ENCODE peak calls at places on chromosomes 11 and 22, in five cellular contexts. C is H1, F is HepG2, U is NT2/D1, P is GM12878. E is an unnamed sample.

GRCh38 chr11:64235427-64236161 is 1.2 kb downstream of the VEGFB start:
- DNase-seq in C (no peak), P (no peak), U (no peak), F (no peak), E (no peak)

GRCh38 chr11:47177229-47177845 is 658 bp upstream of the ARFGAP2 start:
- DNase-seq in F (peak; percentile 79), U (no peak), P (peak; percentile 71), C (peak; percentile 86), E (peak; percentile 61)

GRCh38 chr11:116720895-116721294 is 51.9 kb downstream of the BUD13 start:
- DNase-seq in C (no peak), U (no peak), P (no peak), F (no peak), E (no peak)

GRCh38 chr11:86459682-86460460 is 85.2 kb downstream of the CCDC81 start:
- DNase-seq in P (no peak), C (no peak), U (peak; percentile 40), F (peak; percentile 49), E (no peak)

GRCh38 chr11:44030276-44030932 is 17.4 kb upstream of the ACCSL start:
- DNase-seq in C (peak; percentile 45), U (peak; percentile 42), F (no peak), P (no peak), E (no peak)

GRCh38 chr11:22920939-22921565 is 60.8 kb upstream of the CCDC179 start:
- DNase-seq in P (no peak), U (peak; percentile 25), C (no peak), F (peak; percentile 37), E (peak; percentile 41)

GRCh38 chr11:30478923-30479322 is 107.2 kb downstream of the MPPED2 start:
- DNase-seq in F (no peak), P (no peak), C (no peak), U (no peak), E (peak; percentile 46)

GRCh38 chr11:15472405-15472799 is 357.7 kb downstream of the INSC start:
- DNase-seq in C (no peak), P (no peak), U (no peak), F (no peak), E (no peak)

GRCh38 chr11:44301856-44302231 is 8.1 kb downstream of the ALX4 start:
- DNase-seq in C (no peak), U (no peak), P (no peak), F (no peak), E (no peak)

GRCh38 chr22:39997939-39998726 is 3.4 kb downstream of the FAM83F start:
- DNase-seq in U (peak; percentile 57), F (no peak), C (peak; percentile 59), P (no peak), E (no peak)

GRCh38 chr11:59174664-59175033 is 2.7 kb downstream of the DTX4 start:
- DNase-seq in C (no peak), U (no peak), F (peak; percentile 68), P (no peak), E (no peak)

GRCh38 chr11:122803306-122803705 is 35.0 kb upstream of the CRTAM start:
- DNase-seq in P (no peak), U (no peak), F (no peak), C (no peak), E (no peak)

GRCh38 chr22:17412232-17412631 is 43.0 kb downstream of the CECR2 start:
- DNase-seq in F (no peak), U (no peak), P (no peak), C (no peak), E (no peak)

GRCh38 chr22:29727248-29727551 is 7.4 kb downstream of the CABP7 start:
- DNase-seq in C (peak; percentile 79), P (no peak), U (peak; percentile 66), F (peak; percentile 33), E (peak; percentile 73)

GRCh38 chr11:40879911-40880310 is 579.5 kb downstream of the LRRC4C start:
- DNase-seq in U (no peak), C (no peak), F (no peak), P (no peak), E (no peak)

GRCh38 chr22:35971418-35972119 is 57.1 kb downstream of the RBFOX2 start:
- DNase-seq in F (peak; percentile 58), C (no peak), U (no peak), P (no peak), E (peak; percentile 21)

GRCh38 chr11:116193321-116194114 is 579.3 kb downstream of the BUD13 start:
- DNase-seq in F (peak; percentile 17), C (peak; percentile 71), U (no peak), P (no peak), E (peak; percentile 49)

GRCh38 chr11:110069158-110069737 is 23.9 kb upstream of the ZC3H12C start:
- DNase-seq in P (no peak), C (no peak), F (no peak), U (no peak), E (peak; percentile 46)

GRCh38 chr11:19614370-19614936 is 98.2 kb upstream of the NAV2 start:
- DNase-seq in P (no peak), F (no peak), C (no peak), U (no peak), E (no peak)

GRCh38 chr22:43005106-43005505 is 9.8 kb downstream of the PACSIN2 start:
- DNase-seq in C (no peak), U (no peak), P (no peak), F (no peak), E (no peak)

GRCh38 chr22:41834005-41834975 is 1.4 kb downstream of the SREBF2 start:
- DNase-seq in P (no peak), U (no peak), C (no peak), F (peak; percentile 61), E (no peak)

GRCh38 chr11:27215471-27216267 is 147.3 kb downstream of the CCDC34 start:
- DNase-seq in F (no peak), C (peak; percentile 46), P (no peak), U (no peak), E (no peak)

GRCh38 chr11:130522284-130522961 is 74.0 kb downstream of the ADAMTS15 start:
- DNase-seq in P (no peak), C (peak; percentile 67), U (peak; percentile 63), F (peak; percentile 10), E (peak; percentile 44)

GRCh38 chr22:44933829-44934735 is 75.7 kb downstream of the PHF21B start:
- DNase-seq in P (no peak), U (no peak), F (no peak), C (no peak), E (no peak)

GRCh38 chr11:16959528-16960100 is 54.6 kb downstream of the PLEKHA7 start:
- DNase-seq in U (no peak), F (no peak), P (no peak), C (no peak), E (no peak)

GRCh38 chr22:46638601-46639431 is 18.6 kb downstream of the GRAMD4 start:
- DNase-seq in P (no peak), F (peak; percentile 99), C (no peak), U (no peak), E (no peak)

GRCh38 chr11:96293583-96293982 is 49.4 kb downstream of the MAML2 start:
- DNase-seq in C (no peak), F (no peak), U (no peak), P (peak; percentile 69), E (no peak)

GRCh38 chr11:20015529-20016427 is 144.5 kb downstream of the DBX1 start:
- DNase-seq in F (no peak), U (no peak), C (no peak), P (no peak), E (no peak)

GRCh38 chr22:25144522-25144921 is 55.1 kb upstream of the CRYBB3 start:
- DNase-seq in F (no peak), P (no peak), C (no peak), U (no peak), E (no peak)

GRCh38 chr11:130218501-130218900 is 58.9 kb downstream of the ST14 start:
- DNase-seq in C (peak; percentile 44), F (no peak), P (no peak), U (no peak), E (no peak)

GRCh38 chr22:43884600-43885318 is 7.1 kb downstream of the PNPLA5 start:
- DNase-seq in U (no peak), P (peak; percentile 33), F (no peak), C (peak; percentile 96), E (peak; percentile 83)

GRCh38 chr11:1458340-1459218 is 28.0 kb downstream of the MOB2 start:
- DNase-seq in F (no peak), U (no peak), P (no peak), C (no peak), E (peak; percentile 25)

GRCh38 chr22:40107756-40108437 is 69.8 kb upstream of the TNRC6B start:
- DNase-seq in F (no peak), P (no peak), U (no peak), C (no peak), E (no peak)

GRCh38 chr11:7450836-7451235 is 34.5 kb upstream of the OLFML1 start:
- DNase-seq in F (no peak), P (no peak), C (no peak), U (no peak), E (no peak)

GRCh38 chr11:44593194-44593593 is 27.7 kb downstream of the CD82 start:
- DNase-seq in U (no peak), F (no peak), C (no peak), P (no peak), E (no peak)

GRCh38 chr11:94018721-94019120 is 2.4 kb upstream of the HEPHL1 start:
- DNase-seq in P (no peak), F (no peak), C (no peak), U (no peak), E (no peak)

GRCh38 chr11:77381749-77382693 is 80.5 kb upstream of the GDPD4 start:
- DNase-seq in C (no peak), P (no peak), F (no peak), U (no peak), E (no peak)
- TF ChIP-seq SUZ12 in C (no peak), P (no peak), F (no peak), U (no peak), E (no peak)

GRCh38 chr11:113090716-113091577 is 129.7 kb downstream of the NCAM1 start:
- DNase-seq in P (no peak), U (no peak), C (no peak), F (no peak), E (no peak)
- TF ChIP-seq SUZ12 in P (no peak), U (no peak), C (no peak), F (no peak), E (no peak)

GRCh38 chr22:19818264-19819208 is 36.1 kb downstream of the GNB1L start:
- DNase-seq in C (peak; percentile 41), F (no peak), P (no peak), U (no peak), E (no peak)
- TF ChIP-seq SUZ12 in C (no peak), F (no peak), P (no peak), U (no peak), E (no peak)

DNA sequence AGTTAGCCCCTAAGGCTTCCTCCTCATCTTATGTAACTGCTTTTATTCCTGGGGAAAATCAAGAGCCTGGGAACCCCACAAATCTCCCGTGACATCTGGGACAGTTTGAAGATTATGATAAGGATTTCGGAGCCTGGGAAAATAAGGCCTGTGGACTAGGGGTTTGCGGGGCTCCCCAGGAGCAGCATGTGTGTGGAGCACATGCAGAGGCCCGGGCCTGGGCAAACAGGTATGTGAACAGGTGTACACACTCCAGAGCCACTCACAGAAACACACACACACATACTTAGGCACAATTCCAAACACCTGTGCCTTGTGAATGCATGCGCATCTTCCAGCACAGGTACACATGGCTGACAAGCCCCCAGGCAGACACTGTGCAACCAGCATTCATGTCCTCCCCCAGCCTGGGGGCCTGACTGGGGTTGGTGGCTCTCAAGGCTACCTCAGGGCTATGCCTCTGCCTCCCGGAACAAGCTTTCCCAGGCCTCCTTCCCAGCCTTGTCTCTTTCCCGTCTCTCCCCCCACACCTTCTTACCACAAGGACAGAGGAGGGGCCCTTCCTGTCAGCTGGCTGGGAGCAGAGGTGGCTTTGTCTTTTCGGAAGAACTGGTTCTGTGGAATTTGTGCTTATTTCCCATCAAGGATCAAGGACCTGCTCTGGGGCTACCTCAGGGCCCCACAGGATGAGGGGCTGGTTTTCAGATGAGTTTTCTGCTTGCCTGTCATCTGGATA is 2.6 kb upstream of the P2RY6 start:
- DNase-seq in P (no peak), F (no peak), C (no peak), U (no peak), E (no peak)
- TF ChIP-seq SUZ12 in P (no peak), F (no peak), C (no peak), U (no peak), E (no peak)